ENCODE peak calls at places on chromosomes 1 and 21, in seven cellular contexts. W, N, H, O, K, B and D are unnamed samples.

GRCh38 chr1:162171078-162171477 is 101.6 kb downstream of the NOS1AP start:
- DNase-seq in N (no peak), O (no peak), H (no peak), K (no peak), W (no peak), B (no peak), D (no peak)

GRCh38 chr1:213905315-213905714 is 82.5 kb upstream of the PROX1 start:
- DNase-seq in O (no peak), B (peak), W (no peak), K (peak), H (no peak), N (peak), D (peak)

GRCh38 chr1:86756062-86756406 is 51.7 kb downstream of the SH3GLB1 start:
- DNase-seq in W (peak), B (no peak), O (no peak), N (no peak), K (no peak), H (no peak), D (no peak)

GRCh38 chr1:203995228-203995627 is 77.7 kb upstream of the SOX13 start:
- DNase-seq in B (peak), K (no peak), W (no peak), H (no peak), N (no peak), O (no peak), D (no peak)

GRCh38 chr1:230073371-230074035 is 6.5 kb downstream of the GALNT2 start:
- DNase-seq in K (peak), N (no peak), B (no peak), H (no peak), W (no peak), O (no peak), D (peak)

GRCh38 chr1:109769335-109770078 is 5.8 kb upstream of the EPS8L3 start:
- DNase-seq in H (no peak), O (no peak), N (no peak), W (no peak), B (no peak), K (no peak), D (no peak)

GRCh38 chr1:112110031-112110430 is 120.6 kb upstream of the KCND3 start:
- DNase-seq in W (no peak), N (no peak), K (peak), B (no peak), O (no peak), H (no peak), D (no peak)

GRCh38 chr21:41703857-41704501 is 62.9 kb downstream of the RIPK4 start:
- DNase-seq in K (no peak), W (peak), O (no peak), B (no peak), N (no peak), H (no peak), D (no peak)

GRCh38 chr1:69700770-69701169 is 133.0 kb downstream of the LRRC7 start:
- DNase-seq in N (peak), K (no peak), O (no peak), W (no peak), H (no peak), B (no peak), D (no peak)

GRCh38 chr1:228393811-228394570 is 12.6 kb downstream of the TRIM11 start:
- DNase-seq in O (no peak), W (no peak), K (no peak), H (no peak), N (no peak), B (no peak), D (no peak)

GRCh38 chr1:36609241-36610027 is 126.7 kb upstream of the CSF3R start:
- DNase-seq in K (peak), B (no peak), N (peak), H (no peak), W (peak), O (no peak), D (peak)

GRCh38 chr1:38990401-38990745 is 703 bp upstream of the AKIRIN1 start:
- DNase-seq in N (no peak), W (no peak), H (no peak), O (no peak), K (no peak), B (no peak), D (no peak)

GRCh38 chr1:116153692-116154031 is 42.5 kb downstream of the MAB21L3 start:
- DNase-seq in W (peak), H (no peak), O (no peak), K (no peak), B (no peak), N (no peak), D (no peak)

GRCh38 chr1:244450597-244451538 is 841 bp downstream of the ADSS2 start:
- DNase-seq in B (peak), O (no peak), H (peak), N (peak), W (peak), K (peak), D (peak)

GRCh38 chr1:182688436-182688835 is 4.0 kb upstream of the RGS8 start:
- DNase-seq in K (no peak), O (no peak), W (peak), B (no peak), N (no peak), H (no peak), D (no peak)

GRCh38 chr1:196317535-196318522 is 290.4 kb downstream of the KCNT2 start:
- DNase-seq in H (no peak), W (peak), K (no peak), O (no peak), B (no peak), N (peak), D (peak)

GRCh38 chr1:158028956-158029355 is 35.5 kb downstream of the KIRREL1 start:
- DNase-seq in O (no peak), K (no peak), H (no peak), W (no peak), B (no peak), N (no peak), D (no peak)

GRCh38 chr1:7704214-7705047 is 66.7 kb upstream of the VAMP3 start:
- DNase-seq in N (peak), H (peak), W (peak), B (peak), O (peak), K (peak), D (peak)

GRCh38 chr1:9164919-9165318 is 36.0 kb upstream of the GPR157 start:
- DNase-seq in H (no peak), W (no peak), N (no peak), K (no peak), B (no peak), O (no peak), D (no peak)

GRCh38 chr21:41289431-41289830 is 27.2 kb upstream of the FAM3B start:
- DNase-seq in N (no peak), O (no peak), W (peak), H (no peak), B (no peak), K (no peak), D (peak)

GRCh38 chr1:24904731-24905354 is 25.2 kb downstream of the RUNX3 start:
- DNase-seq in O (no peak), K (no peak), W (no peak), N (no peak), B (no peak), H (no peak), D (no peak)

GRCh38 chr1:152451254-152451653 is 37.2 kb upstream of the CRNN start:
- DNase-seq in K (no peak), N (no peak), O (no peak), B (no peak), H (no peak), W (no peak), D (no peak)

GRCh38 chr1:47688161-47688560 is 250.3 kb downstream of the FOXD2 start:
- DNase-seq in K (no peak), N (no peak), O (no peak), H (no peak), B (no peak), W (no peak), D (no peak)

GRCh38 chr21:29719561-29719960 is 220.2 kb downstream of the GRIK1 start:
- DNase-seq in N (no peak), H (no peak), O (no peak), B (no peak), K (no peak), W (no peak), D (no peak)

GRCh38 chr1:227131193-227131592 is 187.1 kb downstream of the CDC42BPA start:
- DNase-seq in O (peak), K (no peak), B (no peak), H (no peak), N (no peak), W (peak), D (no peak)

GRCh38 chr1:38123356-38123755 is 76.8 kb upstream of the POU3F1 start:
- DNase-seq in B (no peak), N (no peak), O (no peak), W (no peak), H (peak), K (no peak), D (no peak)

GRCh38 chr1:156062189-156062588 is 1.2 kb downstream of the RAB25 start:
- DNase-seq in K (no peak), B (no peak), W (peak), H (no peak), O (no peak), N (no peak), D (no peak)

GRCh38 chr1:202618387-202619022 is 91.7 kb downstream of the SYT2 start:
- DNase-seq in O (no peak), B (no peak), W (no peak), K (no peak), H (no peak), N (no peak), D (no peak)

GRCh38 chr1:48790397-48790796 is 13.7 kb upstream of the BEND5 start:
- DNase-seq in O (no peak), K (no peak), W (no peak), H (no peak), B (no peak), N (no peak), D (no peak)

GRCh38 chr1:19232526-19232851 is 18.8 kb downstream of the EMC1 start:
- DNase-seq in W (no peak), B (peak), N (no peak), K (peak), H (no peak), O (no peak), D (no peak)

GRCh38 chr1:166527752-166528151 is 311.5 kb upstream of the POGK start:
- DNase-seq in N (no peak), O (no peak), B (no peak), H (no peak), W (no peak), K (no peak), D (no peak)

GRCh38 chr1:58324551-58324950 is 222.0 kb downstream of the OMA1 start:
- DNase-seq in N (no peak), K (no peak), B (no peak), W (no peak), O (no peak), H (no peak), D (no peak)

GRCh38 chr1:111505641-111506119 is 2.2 kb upstream of the ADORA3 start:
- DNase-seq in B (no peak), H (peak), K (no peak), O (no peak), W (no peak), N (no peak), D (peak)

GRCh38 chr1:83882906-83883305 is 116.0 kb downstream of the TTLL7 start:
- DNase-seq in B (no peak), W (peak), H (no peak), O (peak), K (no peak), N (peak), D (no peak)

GRCh38 chr1:200867018-200867811 is 5.6 kb upstream of the GPR25 start:
- DNase-seq in O (no peak), N (no peak), B (no peak), H (no peak), W (no peak), K (no peak), D (no peak)

GRCh38 chr1:85116856-85117255 is 68.6 kb upstream of the MCOLN3 start:
- DNase-seq in B (no peak), K (no peak), H (no peak), O (no peak), W (no peak), N (no peak), D (no peak)

GRCh38 chr1:19311503-19311930 is 427 bp downstream of the AKR7A2 start:
- DNase-seq in W (peak), N (no peak), O (no peak), K (no peak), H (no peak), B (no peak), D (peak)